ENCODE peak calls at places on chromosomes 13 and 19, in nine cellular contexts. O is MM.1S, C is PC-3, B is GM23338, S is neural progenitor cell, I is OCI-LY7, E is SK-N-SH, L is hepatocyte, N is HCT116. P is an unnamed sample.
A peak's percentile ranks its signal among the peaks of the same experiment; 100 is the strongest.

GRCh38 chr13:23792680-23793079 is 96.5 kb downstream of the MIPEP start:
- DNase-seq in O (no peak), C (no peak), B (no peak), S (no peak), I (no peak), E (no peak), L (no peak), N (no peak), P (no peak)

GRCh38 chr19:41441321-41441945 is 1.5 kb upstream of the ERICH4 start:
- DNase-seq in O (no peak), C (no peak), B (no peak), S (no peak), I (no peak), E (no peak), L (no peak), N (no peak), P (no peak)

GRCh38 chr19:34484328-34484727 is 2.8 kb downstream of the WTIP start:
- DNase-seq in O (no peak), C (no peak), B (peak; percentile 30), S (no peak), I (no peak), E (no peak), L (no peak), N (no peak), P (no peak)

GRCh38 chr13:25733696-25734435 is 317.9 kb downstream of the SHISA2 start:
- DNase-seq in O (no peak), C (no peak), B (no peak), S (no peak), I (no peak), E (no peak), L (no peak), N (no peak), P (no peak)

GRCh38 chr13:60392136-60392535 is 4.9 kb upstream of the TDRD3 start:
- DNase-seq in O (no peak), C (no peak), B (no peak), S (no peak), I (no peak), E (no peak), L (no peak), N (no peak), P (no peak)

GRCh38 chr13:37375724-37376123 is 222.8 kb downstream of the POSTN start:
- DNase-seq in O (no peak), C (peak; percentile 9), B (no peak), S (no peak), I (no peak), E (no peak), L (no peak), N (no peak), P (peak; percentile 47)

GRCh38 chr13:93727301-93728141 is 500.9 kb downstream of the GPC6 start:
- DNase-seq in O (no peak), C (peak; percentile 85), B (no peak), S (no peak), I (no peak), E (no peak), L (no peak), N (no peak), P (peak; percentile 41)

GRCh38 chr19:45056831-45057230 is 18.0 kb downstream of the CLASRP start:
- DNase-seq in O (no peak), C (no peak), B (no peak), S (no peak), I (peak; percentile 44), E (no peak), L (no peak), N (no peak), P (no peak)

GRCh38 chr13:113321546-113321945 is 24.5 kb downstream of the LAMP1 start:
- DNase-seq in O (no peak), C (no peak), B (no peak), S (no peak), I (no peak), E (no peak), L (no peak), N (no peak), P (no peak)

GRCh38 chr19:1650627-1651009 is 1.8 kb downstream of the TCF3 start:
- DNase-seq in O (peak; percentile 55), C (no peak), B (peak; percentile 72), S (peak; percentile 66), I (peak; percentile 71), E (peak; percentile 67), L (no peak), N (no peak), P (peak; percentile 34)

GRCh38 chr19:16330368-16330801 is 5.8 kb downstream of the KLF2 start:
- DNase-seq in O (peak; percentile 97), C (peak; percentile 97), B (no peak), S (no peak), I (peak; percentile 67), E (no peak), L (peak; percentile 83), N (peak; percentile 88), P (peak; percentile 98)

GRCh38 chr13:97753269-97753668 is 200.2 kb upstream of the IPO5 start:
- DNase-seq in O (no peak), C (no peak), B (peak; percentile 8), S (no peak), I (no peak), E (no peak), L (no peak), N (no peak), P (no peak)

GRCh38 chr13:97757807-97758206 is 195.7 kb upstream of the IPO5 start:
- DNase-seq in O (no peak), C (no peak), B (no peak), S (no peak), I (no peak), E (no peak), L (no peak), N (no peak), P (no peak)

GRCh38 chr13:97762141-97762540 is 191.3 kb upstream of the IPO5 start:
- DNase-seq in O (no peak), C (no peak), B (no peak), S (no peak), I (no peak), E (no peak), L (no peak), N (no peak), P (no peak)

GRCh38 chr13:97753942-97754670 is 199.4 kb upstream of the IPO5 start:
- DNase-seq in O (no peak), C (no peak), B (peak; percentile 74), S (peak; percentile 31), I (no peak), E (no peak), L (no peak), N (no peak), P (no peak)

DNA sequence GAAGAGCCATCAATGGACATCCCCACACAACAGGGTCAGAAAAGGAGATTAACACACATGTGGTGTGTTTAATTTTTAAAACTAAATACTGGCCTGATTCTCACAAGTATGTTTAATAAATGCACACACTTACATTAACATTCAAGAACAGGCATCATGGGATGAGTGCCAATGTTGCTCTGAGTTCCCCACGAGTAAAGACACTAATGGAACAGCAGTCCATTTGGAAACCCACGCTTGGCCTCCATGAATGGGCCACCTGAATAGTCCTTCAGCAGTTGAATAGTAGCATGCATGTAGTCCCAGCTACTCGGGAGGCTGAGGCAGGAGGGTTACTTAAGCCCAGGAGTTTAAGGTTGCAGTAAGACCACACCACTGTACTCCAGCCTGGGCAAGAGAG is 195.2 kb upstream of the IPO5 start:
- DNase-seq in O (no peak), C (no peak), B (no peak), S (no peak), I (no peak), E (no peak), L (no peak), N (no peak), P (no peak)
- TF ChIP-seq EZH2phosphoT487 in O (no peak), C (no peak), B (no peak), S (no peak), I (no peak), E (no peak), L (no peak), N (no peak), P (no peak)

GRCh38 chr19:46815833-46816627 is 27.6 kb upstream of the SLC1A5 start:
- DNase-seq in O (no peak), C (no peak), B (no peak), S (no peak), I (no peak), E (no peak), L (no peak), N (peak; percentile 63), P (no peak)

GRCh38 chr19:46818812-46819211 is 30.4 kb upstream of the SLC1A5 start:
- DNase-seq in O (peak; percentile 19), C (peak; percentile 19), B (peak; percentile 69), S (no peak), I (peak; percentile 29), E (no peak), L (no peak), N (no peak), P (peak; percentile 17)

GRCh38 chr19:46813570-46814358 is 25.4 kb upstream of the SLC1A5 start:
- DNase-seq in O (no peak), C (peak; percentile 43), B (no peak), S (no peak), I (no peak), E (no peak), L (no peak), N (no peak), P (no peak)

GRCh38 chr19:46809534-46810272 is 21.3 kb upstream of the SLC1A5 start:
- DNase-seq in O (no peak), C (no peak), B (no peak), S (no peak), I (no peak), E (peak; percentile 2), L (no peak), N (no peak), P (no peak)

GRCh38 chr19:46812898-46813569 is 24.6 kb upstream of the SLC1A5 start:
- DNase-seq in O (no peak), C (no peak), B (no peak), S (peak; percentile 15), I (no peak), E (peak; percentile 67), L (no peak), N (no peak), P (no peak)
- TF ChIP-seq EZH2phosphoT487 in O (no peak), C (no peak), B (no peak), S (no peak), I (no peak), E (no peak), L (no peak), N (no peak), P (no peak)

DNA sequence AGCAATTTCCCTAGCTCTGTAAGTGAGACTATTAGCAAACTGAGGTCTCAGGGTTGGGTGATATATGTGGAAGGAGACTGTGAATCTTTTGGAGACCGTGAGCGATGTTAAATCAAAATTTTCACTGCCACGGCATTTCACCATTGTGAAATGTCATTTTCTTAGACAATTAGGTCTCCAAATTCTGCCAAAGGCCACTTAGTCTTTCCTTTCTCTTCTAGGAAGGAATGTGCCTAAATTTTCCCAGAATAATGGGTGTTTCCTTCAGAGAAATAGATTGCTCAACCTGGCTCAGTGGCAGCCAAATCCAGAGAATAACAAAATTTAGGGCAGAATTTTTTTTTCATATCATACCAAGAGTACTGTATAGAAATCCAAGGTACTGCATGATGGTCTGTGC is 64.5 kb upstream of the SCEL start:
- DNase-seq in O (no peak), C (no peak), B (no peak), S (no peak), I (no peak), E (no peak), L (no peak), N (no peak), P (peak; percentile 18)
- TF ChIP-seq EZH2phosphoT487 in O (no peak), C (no peak), B (no peak), S (no peak), I (no peak), E (no peak), L (no peak), N (no peak), P (no peak)

DNA sequence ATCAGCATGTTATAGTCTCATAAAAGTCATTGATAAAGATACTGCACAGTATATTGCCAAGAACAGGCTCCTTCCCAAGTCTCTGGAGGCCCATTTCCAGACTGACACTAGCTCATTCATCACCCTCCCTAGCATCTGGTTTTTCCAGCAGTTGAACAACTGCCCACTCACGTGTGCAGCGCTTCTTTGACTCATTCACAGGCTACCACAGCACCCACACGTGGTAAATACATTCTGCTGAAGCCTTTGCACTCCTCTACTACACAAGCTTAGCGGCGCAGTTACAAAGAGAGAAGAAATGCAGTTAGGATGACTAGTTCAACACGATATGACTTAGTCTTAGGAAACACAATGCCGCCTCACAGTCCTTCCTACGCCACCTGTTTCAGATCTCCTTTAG is 87.7 kb downstream of the DOCK9 start:
- DNase-seq in O (no peak), C (peak; percentile 90), B (no peak), S (no peak), I (no peak), E (no peak), L (peak; percentile 48), N (no peak), P (peak; percentile 93)
- TF ChIP-seq EZH2phosphoT487 in O (no peak), C (no peak), B (no peak), S (no peak), I (no peak), E (no peak), L (no peak), N (no peak), P (no peak)

P was measured in GM23248.